ENCODE peak calls at places on chromosomes 12 and 14, in seven cellular contexts. G is psoas muscle, Z is NCI-H526 treated with DMSO at 0.1 percent for 48 hours, W is fibroblast of lung, E is KBM-7, L is pancreas, R is astrocyte. Y is an unnamed sample.

GRCh38 chr12:43349863-43350262 is 202.1 kb downstream of the ADAMTS20 start:
- DNase-seq in G (no peak), Z (no peak), W (peak), E (peak), L (no peak), R (no peak), Y (no peak)

GRCh38 chr14:34256223-34256622 is 205.8 kb downstream of the SPTSSA start:
- DNase-seq in G (no peak), Z (no peak), W (no peak), E (no peak), L (no peak), R (no peak), Y (no peak)

GRCh38 chr12:1630081-1630826 is 1.2 kb downstream of the WNT5B start:
- DNase-seq in G (peak), Z (peak), W (peak), E (no peak), L (peak), R (no peak), Y (peak)

GRCh38 chr12:113757223-113758002 is 208.7 kb downstream of the RBM19 start:
- DNase-seq in G (no peak), Z (no peak), W (no peak), E (no peak), L (no peak), R (no peak), Y (no peak)

GRCh38 chr12:80269953-80270552 is 170.7 kb downstream of the OTOGL start:
- DNase-seq in G (no peak), Z (no peak), W (peak), E (peak), L (no peak), R (no peak), Y (no peak)

GRCh38 chr14:54252072-54252730 is 144.6 kb upstream of the CDKN3 start:
- DNase-seq in G (no peak), Z (no peak), W (peak), E (no peak), L (no peak), R (peak), Y (no peak)

GRCh38 chr12:53320352-53321195 is 836 bp downstream of the AAAS start:
- DNase-seq in G (no peak), Z (no peak), W (no peak), E (no peak), L (no peak), R (no peak), Y (no peak)

GRCh38 chr12:51847830-51848727 is at the start of gene FIGNL2:
- DNase-seq in G (peak), Z (no peak), W (no peak), E (no peak), L (peak), R (no peak), Y (no peak)

GRCh38 chr12:26523708-26524150 is 309.3 kb downstream of the ITPR2 start:
- DNase-seq in G (peak), Z (no peak), W (peak), E (peak), L (peak), R (peak), Y (peak)

GRCh38 chr14:88584451-88584850 is 21.6 kb downstream of the ZC3H14 start:
- DNase-seq in G (no peak), Z (no peak), W (no peak), E (no peak), L (no peak), R (no peak), Y (no peak)

GRCh38 chr12:10448236-10448635 is 4.9 kb downstream of the KLRC1 start:
- DNase-seq in G (no peak), Z (no peak), W (no peak), E (no peak), L (no peak), R (no peak), Y (no peak)

GRCh38 chr12:219891-220352 is 6.0 kb upstream of the SLC6A12 start:
- DNase-seq in G (peak), Z (peak), W (peak), E (peak), L (peak), R (peak), Y (peak)

GRCh38 chr12:62434504-62435336 is 31.9 kb upstream of the MON2 start:
- DNase-seq in G (no peak), Z (no peak), W (no peak), E (peak), L (no peak), R (no peak), Y (no peak)